ENCODE peak calls at places on chromosome 13, in six cellular contexts. B is stimulated activated CD8-positive, alpha-beta memory T cell treated with anti-CD3 and anti-CD28 coated beads, Interleukin-4, amount 100 ng/mL, for 4 hours; E is CD4-positive, alpha-beta T cell; Q is mucosa of gallbladder; Y is smooth muscle cell of the brain vasculature; S is stimulated activated CD4-positive, alpha-beta T cell treated with anti-CD3 and anti-CD28 coated beads, TNF-alpha, amount 100 ng/mL, for 4 hours. H is an unnamed sample.

GRCh38 chr13:22740264-22740663 is 440.5 kb upstream of the SGCG start:
- DNase-seq in E (no peak), S (no peak), B (no peak), Y (no peak), Q (no peak), H (no peak)

GRCh38 chr13:99316657-99317244 is 9.6 kb upstream of the GPR183 start:
- DNase-seq in B (no peak), Y (no peak), S (no peak), Q (no peak), E (no peak), H (no peak)

GRCh38 chr13:99731747-99732146 is 230.5 kb downstream of the TM9SF2 start:
- DNase-seq in E (no peak), Q (no peak), S (no peak), Y (no peak), B (no peak), H (no peak)

GRCh38 chr13:24998433-24998832 is 97.5 kb upstream of the PABPC3 start:
- DNase-seq in Q (no peak), E (no peak), S (no peak), Y (no peak), B (no peak), H (no peak)

GRCh38 chr13:44870456-44870929 is 118.8 kb downstream of the NUFIP1 start:
- DNase-seq in Y (no peak), Q (peak; percentile 30), B (no peak), S (no peak), E (no peak), H (no peak)

GRCh38 chr13:62193919-62194318 is 778.3 kb upstream of the PCDH20 start:
- DNase-seq in E (no peak), Y (no peak), B (no peak), S (no peak), Q (no peak), H (no peak)

GRCh38 chr13:34361528-34361927 is 543.6 kb downstream of the RFC3 start:
- DNase-seq in B (no peak), Y (no peak), E (no peak), Q (no peak), S (no peak), H (no peak)

GRCh38 chr13:48156466-48156865 is 61.6 kb upstream of the MED4 start:
- DNase-seq in B (peak; percentile 53), E (peak; percentile 86), S (peak; percentile 50), Q (no peak), Y (no peak), H (no peak)

GRCh38 chr13:105502193-105502592 is 1033.3 kb downstream of the EFNB2 start:
- DNase-seq in E (no peak), B (no peak), Y (no peak), S (no peak), Q (no peak), H (no peak)

GRCh38 chr13:33394294-33394932 is 108.9 kb upstream of the STARD13 start:
- DNase-seq in B (no peak), Y (no peak), S (no peak), E (no peak), Q (no peak), H (no peak)

GRCh38 chr13:102563267-102563666 is 33.5 kb upstream of the TPP2 start:
- DNase-seq in S (no peak), Y (no peak), Q (no peak), B (no peak), E (no peak), H (no peak)

GRCh38 chr13:76225815-76226489 is 589.8 kb downstream of the LMO7 start:
- DNase-seq in S (no peak), B (no peak), E (no peak), Y (peak; percentile 63), Q (peak; percentile 22), H (no peak)

GRCh38 chr13:113918981-113919646 is 54.8 kb downstream of the C13orf46 start:
- DNase-seq in E (no peak), Q (peak; percentile 9), B (no peak), S (no peak), Y (no peak), H (no peak)

GRCh38 chr13:97273341-97273831 is 51.3 kb downstream of the MBNL2 start:
- DNase-seq in S (no peak), E (no peak), B (no peak), Q (no peak), Y (no peak), H (no peak)

GRCh38 chr13:72643339-72643989 is 84.0 kb downstream of the MZT1 start:
- DNase-seq in E (peak; percentile 19), Y (peak; percentile 23), B (no peak), Q (peak; percentile 42), S (peak; percentile 2), H (no peak)

GRCh38 chr13:93227906-93228801 is 1.5 kb downstream of the GPC6 start:
- DNase-seq in E (no peak), Q (peak; percentile 23), S (no peak), Y (no peak), B (no peak), H (no peak)

H was measured in esophagus squamous epithelium.